ENCODE peak calls at places on chromosomes 2 and 18, in six cellular contexts. One of them, this sample, is unnamed.

GRCh38 chr2:168189835-168190426 is 57.5 kb downstream of the STK39 start:
- DNase-seq in RPMI8226: no peak
- DNase-seq in left ventricle myocardium inferior: no peak
- DNase-seq in AG04450: peak
- DNase-seq in activated CD8-positive, alpha-beta memory T cell treated with anti-CD3 and anti-CD28 coated beads, Interleukin-2, amount 10 ng/mL, durations not matched to agents 7 days and 5 days: no peak
- DNase-seq in effector CD8-positive, alpha-beta T cell: no peak
- DNase-seq in this sample: peak

GRCh38 chr2:792687-793086 is 115.5 kb upstream of the TMEM18 start:
- DNase-seq in RPMI8226: no peak
- DNase-seq in left ventricle myocardium inferior: no peak
- DNase-seq in AG04450: no peak
- DNase-seq in activated CD8-positive, alpha-beta memory T cell treated with anti-CD3 and anti-CD28 coated beads, Interleukin-2, amount 10 ng/mL, durations not matched to agents 7 days and 5 days: no peak
- DNase-seq in effector CD8-positive, alpha-beta T cell: no peak
- DNase-seq in this sample: no peak

GRCh38 chr2:48482313-48482712 is 47.6 kb upstream of the STON1 start:
- DNase-seq in RPMI8226: no peak
- DNase-seq in left ventricle myocardium inferior: no peak
- DNase-seq in AG04450: peak
- DNase-seq in activated CD8-positive, alpha-beta memory T cell treated with anti-CD3 and anti-CD28 coated beads, Interleukin-2, amount 10 ng/mL, durations not matched to agents 7 days and 5 days: no peak
- DNase-seq in effector CD8-positive, alpha-beta T cell: no peak
- DNase-seq in this sample: peak

GRCh38 chr2:61469424-61470121 is 1.3 kb downstream of the USP34 start:
- DNase-seq in RPMI8226: no peak
- DNase-seq in left ventricle myocardium inferior: no peak
- DNase-seq in AG04450: no peak
- DNase-seq in activated CD8-positive, alpha-beta memory T cell treated with anti-CD3 and anti-CD28 coated beads, Interleukin-2, amount 10 ng/mL, durations not matched to agents 7 days and 5 days: no peak
- DNase-seq in effector CD8-positive, alpha-beta T cell: no peak
- DNase-seq in this sample: peak

GRCh38 chr18:45267622-45268021 is 347.7 kb upstream of the SLC14A2 start:
- DNase-seq in RPMI8226: no peak
- DNase-seq in left ventricle myocardium inferior: no peak
- DNase-seq in AG04450: no peak
- DNase-seq in activated CD8-positive, alpha-beta memory T cell treated with anti-CD3 and anti-CD28 coated beads, Interleukin-2, amount 10 ng/mL, durations not matched to agents 7 days and 5 days: no peak
- DNase-seq in effector CD8-positive, alpha-beta T cell: no peak
- DNase-seq in this sample: no peak

GRCh38 chr18:23884712-23885375 is 129.7 kb upstream of the TTC39C start:
- DNase-seq in RPMI8226: no peak
- DNase-seq in left ventricle myocardium inferior: no peak
- DNase-seq in AG04450: no peak
- DNase-seq in activated CD8-positive, alpha-beta memory T cell treated with anti-CD3 and anti-CD28 coated beads, Interleukin-2, amount 10 ng/mL, durations not matched to agents 7 days and 5 days: no peak
- DNase-seq in effector CD8-positive, alpha-beta T cell: no peak
- DNase-seq in this sample: no peak

GRCh38 chr2:210456571-210456970 is 20.0 kb downstream of the LANCL1 start:
- DNase-seq in RPMI8226: no peak
- DNase-seq in left ventricle myocardium inferior: no peak
- DNase-seq in AG04450: no peak
- DNase-seq in activated CD8-positive, alpha-beta memory T cell treated with anti-CD3 and anti-CD28 coated beads, Interleukin-2, amount 10 ng/mL, durations not matched to agents 7 days and 5 days: no peak
- DNase-seq in effector CD8-positive, alpha-beta T cell: no peak
- DNase-seq in this sample: no peak

GRCh38 chr2:191933307-191934105 is 86.6 kb upstream of the CAVIN2 start:
- DNase-seq in RPMI8226: no peak
- DNase-seq in left ventricle myocardium inferior: no peak
- DNase-seq in AG04450: peak
- DNase-seq in activated CD8-positive, alpha-beta memory T cell treated with anti-CD3 and anti-CD28 coated beads, Interleukin-2, amount 10 ng/mL, durations not matched to agents 7 days and 5 days: no peak
- DNase-seq in effector CD8-positive, alpha-beta T cell: no peak
- DNase-seq in this sample: no peak

GRCh38 chr2:223464071-223464470 is 138.1 kb downstream of the SCG2 start:
- DNase-seq in RPMI8226: no peak
- DNase-seq in left ventricle myocardium inferior: no peak
- DNase-seq in AG04450: no peak
- DNase-seq in activated CD8-positive, alpha-beta memory T cell treated with anti-CD3 and anti-CD28 coated beads, Interleukin-2, amount 10 ng/mL, durations not matched to agents 7 days and 5 days: no peak
- DNase-seq in effector CD8-positive, alpha-beta T cell: no peak
- DNase-seq in this sample: no peak

GRCh38 chr2:46984642-46985476 is 69.3 kb upstream of the MCFD2 start:
- DNase-seq in RPMI8226: peak
- DNase-seq in left ventricle myocardium inferior: peak
- DNase-seq in AG04450: peak
- DNase-seq in activated CD8-positive, alpha-beta memory T cell treated with anti-CD3 and anti-CD28 coated beads, Interleukin-2, amount 10 ng/mL, durations not matched to agents 7 days and 5 days: peak
- DNase-seq in effector CD8-positive, alpha-beta T cell: no peak
- DNase-seq in this sample: no peak

GRCh38 chr2:119745566-119745965 is 14.2 kb upstream of the PTPN4 start:
- DNase-seq in RPMI8226: no peak
- DNase-seq in left ventricle myocardium inferior: no peak
- DNase-seq in AG04450: no peak
- DNase-seq in activated CD8-positive, alpha-beta memory T cell treated with anti-CD3 and anti-CD28 coated beads, Interleukin-2, amount 10 ng/mL, durations not matched to agents 7 days and 5 days: no peak
- DNase-seq in effector CD8-positive, alpha-beta T cell: no peak
- DNase-seq in this sample: no peak

GRCh38 chr2:54535599-54536195 is 79.6 kb downstream of the SPTBN1 start:
- DNase-seq in RPMI8226: peak
- DNase-seq in left ventricle myocardium inferior: peak
- DNase-seq in AG04450: no peak
- DNase-seq in activated CD8-positive, alpha-beta memory T cell treated with anti-CD3 and anti-CD28 coated beads, Interleukin-2, amount 10 ng/mL, durations not matched to agents 7 days and 5 days: no peak
- DNase-seq in effector CD8-positive, alpha-beta T cell: no peak
- DNase-seq in this sample: peak

GRCh38 chr2:118012778-118013177 is 1.1 kb downstream of the CCDC93 start:
- DNase-seq in RPMI8226: no peak
- DNase-seq in left ventricle myocardium inferior: no peak
- DNase-seq in AG04450: no peak
- DNase-seq in activated CD8-positive, alpha-beta memory T cell treated with anti-CD3 and anti-CD28 coated beads, Interleukin-2, amount 10 ng/mL, durations not matched to agents 7 days and 5 days: no peak
- DNase-seq in effector CD8-positive, alpha-beta T cell: no peak
- DNase-seq in this sample: no peak

GRCh38 chr2:10704034-10704594 is 14.3 kb upstream of the NOL10 start:
- DNase-seq in RPMI8226: no peak
- DNase-seq in left ventricle myocardium inferior: no peak
- DNase-seq in AG04450: no peak
- DNase-seq in activated CD8-positive, alpha-beta memory T cell treated with anti-CD3 and anti-CD28 coated beads, Interleukin-2, amount 10 ng/mL, durations not matched to agents 7 days and 5 days: no peak
- DNase-seq in effector CD8-positive, alpha-beta T cell: no peak
- DNase-seq in this sample: no peak

GRCh38 chr2:172484706-172485105 is 57.3 kb downstream of the ITGA6 start:
- DNase-seq in RPMI8226: no peak
- DNase-seq in left ventricle myocardium inferior: no peak
- DNase-seq in AG04450: no peak
- DNase-seq in activated CD8-positive, alpha-beta memory T cell treated with anti-CD3 and anti-CD28 coated beads, Interleukin-2, amount 10 ng/mL, durations not matched to agents 7 days and 5 days: no peak
- DNase-seq in effector CD8-positive, alpha-beta T cell: no peak
- DNase-seq in this sample: no peak

GRCh38 chr2:130864830-130865229 is 28.1 kb downstream of the ARHGEF4 start:
- DNase-seq in RPMI8226: peak
- DNase-seq in left ventricle myocardium inferior: peak
- DNase-seq in AG04450: peak
- DNase-seq in activated CD8-positive, alpha-beta memory T cell treated with anti-CD3 and anti-CD28 coated beads, Interleukin-2, amount 10 ng/mL, durations not matched to agents 7 days and 5 days: no peak
- DNase-seq in effector CD8-positive, alpha-beta T cell: no peak
- DNase-seq in this sample: peak

GRCh38 chr18:26004827-26005226 is 85.6 kb downstream of the SS18 start:
- DNase-seq in RPMI8226: no peak
- DNase-seq in left ventricle myocardium inferior: no peak
- DNase-seq in AG04450: no peak
- DNase-seq in activated CD8-positive, alpha-beta memory T cell treated with anti-CD3 and anti-CD28 coated beads, Interleukin-2, amount 10 ng/mL, durations not matched to agents 7 days and 5 days: no peak
- DNase-seq in effector CD8-positive, alpha-beta T cell: no peak
- DNase-seq in this sample: no peak

GRCh38 chr18:35386600-35387366 is 9.6 kb upstream of the ZNF396 start:
- DNase-seq in RPMI8226: peak
- DNase-seq in left ventricle myocardium inferior: peak
- DNase-seq in AG04450: peak
- DNase-seq in activated CD8-positive, alpha-beta memory T cell treated with anti-CD3 and anti-CD28 coated beads, Interleukin-2, amount 10 ng/mL, durations not matched to agents 7 days and 5 days: peak
- DNase-seq in effector CD8-positive, alpha-beta T cell: peak
- DNase-seq in this sample: peak

GRCh38 chr2:45342-46130 is 769 bp downstream of the FAM110C start:
- DNase-seq in RPMI8226: no peak
- DNase-seq in left ventricle myocardium inferior: no peak
- DNase-seq in AG04450: no peak
- DNase-seq in activated CD8-positive, alpha-beta memory T cell treated with anti-CD3 and anti-CD28 coated beads, Interleukin-2, amount 10 ng/mL, durations not matched to agents 7 days and 5 days: no peak
- DNase-seq in effector CD8-positive, alpha-beta T cell: no peak
- DNase-seq in this sample: no peak

GRCh38 chr18:12012697-12013096 is 31.4 kb downstream of the IMPA2 start:
- DNase-seq in RPMI8226: no peak
- DNase-seq in left ventricle myocardium inferior: no peak
- DNase-seq in AG04450: no peak
- DNase-seq in activated CD8-positive, alpha-beta memory T cell treated with anti-CD3 and anti-CD28 coated beads, Interleukin-2, amount 10 ng/mL, durations not matched to agents 7 days and 5 days: no peak
- DNase-seq in effector CD8-positive, alpha-beta T cell: no peak
- DNase-seq in this sample: no peak

GRCh38 chr18:23230688-23231087 is 95.4 kb downstream of the CABLES1 start:
- DNase-seq in RPMI8226: no peak
- DNase-seq in left ventricle myocardium inferior: no peak
- DNase-seq in AG04450: no peak
- DNase-seq in activated CD8-positive, alpha-beta memory T cell treated with anti-CD3 and anti-CD28 coated beads, Interleukin-2, amount 10 ng/mL, durations not matched to agents 7 days and 5 days: no peak
- DNase-seq in effector CD8-positive, alpha-beta T cell: no peak
- DNase-seq in this sample: no peak

GRCh38 chr2:214587442-214587841 is 176.6 kb downstream of the VWC2L start:
- DNase-seq in RPMI8226: peak
- DNase-seq in left ventricle myocardium inferior: no peak
- DNase-seq in AG04450: no peak
- DNase-seq in activated CD8-positive, alpha-beta memory T cell treated with anti-CD3 and anti-CD28 coated beads, Interleukin-2, amount 10 ng/mL, durations not matched to agents 7 days and 5 days: no peak
- DNase-seq in effector CD8-positive, alpha-beta T cell: no peak
- DNase-seq in this sample: no peak

GRCh38 chr18:56200381-56200831 is 438.0 kb downstream of the TXNL1 start:
- DNase-seq in RPMI8226: no peak
- DNase-seq in left ventricle myocardium inferior: no peak
- DNase-seq in AG04450: peak
- DNase-seq in activated CD8-positive, alpha-beta memory T cell treated with anti-CD3 and anti-CD28 coated beads, Interleukin-2, amount 10 ng/mL, durations not matched to agents 7 days and 5 days: no peak
- DNase-seq in effector CD8-positive, alpha-beta T cell: no peak
- DNase-seq in this sample: no peak

GRCh38 chr2:199302851-199303250 is 154.9 kb downstream of the SATB2 start:
- DNase-seq in RPMI8226: no peak
- DNase-seq in left ventricle myocardium inferior: no peak
- DNase-seq in AG04450: no peak
- DNase-seq in activated CD8-positive, alpha-beta memory T cell treated with anti-CD3 and anti-CD28 coated beads, Interleukin-2, amount 10 ng/mL, durations not matched to agents 7 days and 5 days: no peak
- DNase-seq in effector CD8-positive, alpha-beta T cell: no peak
- DNase-seq in this sample: peak

GRCh38 chr2:213104089-213104902 is 47.1 kb downstream of the IKZF2 start:
- DNase-seq in RPMI8226: no peak
- DNase-seq in left ventricle myocardium inferior: no peak
- DNase-seq in AG04450: peak
- DNase-seq in activated CD8-positive, alpha-beta memory T cell treated with anti-CD3 and anti-CD28 coated beads, Interleukin-2, amount 10 ng/mL, durations not matched to agents 7 days and 5 days: no peak
- DNase-seq in effector CD8-positive, alpha-beta T cell: no peak
- DNase-seq in this sample: peak

GRCh38 chr2:164621761-164622105 is 451 bp upstream of the GRB14 start:
- DNase-seq in RPMI8226: no peak
- DNase-seq in left ventricle myocardium inferior: no peak
- DNase-seq in AG04450: no peak
- DNase-seq in activated CD8-positive, alpha-beta memory T cell treated with anti-CD3 and anti-CD28 coated beads, Interleukin-2, amount 10 ng/mL, durations not matched to agents 7 days and 5 days: no peak
- DNase-seq in effector CD8-positive, alpha-beta T cell: no peak
- DNase-seq in this sample: no peak

GRCh38 chr2:46548103-46548486 is 68.7 kb downstream of the TMEM247 start:
- DNase-seq in RPMI8226: peak
- DNase-seq in left ventricle myocardium inferior: peak
- DNase-seq in AG04450: no peak
- DNase-seq in activated CD8-positive, alpha-beta memory T cell treated with anti-CD3 and anti-CD28 coated beads, Interleukin-2, amount 10 ng/mL, durations not matched to agents 7 days and 5 days: no peak
- DNase-seq in effector CD8-positive, alpha-beta T cell: no peak
- DNase-seq in this sample: no peak

This sample was measured in cardiac muscle cell.